ENCODE peak calls at places on chromosome 22, in eight cellular contexts. E is choroid plexus epithelial cell; L is HTR-8/SVneo; Q is brain microvascular endothelial cell; U is NCI-H1048; I is nephron progenitor cell; V is activated naive CD4-positive, alpha-beta T cell treated with anti-CD3 and anti-CD28 coated beads for 36 hours; W is stimulated activated CD8-positive, alpha-beta memory T cell treated with anti-CD3 and anti-CD28 coated beads, Interleukin-2, amount 100 ng/mL, for 48 hours. G is an unnamed sample.

GRCh38 chr22:36465232-36466021 is 16.0 kb downstream of the TXN2 start:
- DNase-seq in V (no peak), E (peak), L (peak), W (no peak), I (no peak), Q (peak), U (no peak), G (peak)

GRCh38 chr22:48140261-48140660 is 1377.8 kb downstream of the TBC1D22A start:
- DNase-seq in I (no peak), Q (no peak), L (no peak), V (no peak), E (no peak), W (no peak), U (no peak), G (no peak)

GRCh38 chr22:31160328-31160978 is 471 bp downstream of the RNF185 start:
- DNase-seq in W (no peak), Q (no peak), I (peak), V (peak), U (no peak), L (peak), E (peak), G (no peak)

GRCh38 chr22:46128606-46129005 is 21.7 kb upstream of the PPARA start:
- DNase-seq in V (no peak), I (no peak), U (no peak), Q (no peak), E (no peak), L (no peak), W (no peak), G (no peak)

GRCh38 chr22:17171313-17172171 is 12.5 kb upstream of the HDHD5 start:
- DNase-seq in W (peak), U (peak), I (peak), V (peak), Q (peak), E (peak), L (peak), G (peak)

GRCh38 chr22:44211256-44211945 is 30.7 kb downstream of the PARVG start:
- DNase-seq in V (no peak), W (no peak), L (no peak), Q (no peak), I (no peak), E (peak), U (no peak), G (peak)

GRCh38 chr22:46240073-46240472 is 10.0 kb downstream of the CDPF1 start:
- DNase-seq in I (no peak), W (no peak), V (no peak), E (no peak), U (no peak), L (no peak), Q (no peak), G (no peak)

GRCh38 chr22:19965771-19966709 is 24.4 kb upstream of the TXNRD2 start:
- DNase-seq in E (no peak), U (no peak), V (no peak), W (no peak), L (no peak), Q (no peak), I (peak), G (peak)

GRCh38 chr22:22342697-22343602 is 98.4 kb downstream of the VPREB1 start:
- DNase-seq in U (peak), E (peak), L (peak), Q (no peak), W (peak), V (peak), I (peak), G (peak)

GRCh38 chr22:41909290-41910049 is 5.4 kb downstream of the SHISA8 start:
- DNase-seq in W (no peak), V (no peak), E (no peak), Q (no peak), I (no peak), L (no peak), U (no peak), G (no peak)

GRCh38 chr22:40432625-40433024 is 62.2 kb downstream of the SGSM3 start:
- DNase-seq in L (no peak), W (no peak), I (no peak), E (no peak), U (no peak), Q (no peak), V (no peak), G (no peak)

GRCh38 chr22:46351131-46351735 is 15.7 kb downstream of the TRMU start:
- DNase-seq in V (no peak), Q (no peak), L (no peak), E (no peak), U (no peak), I (no peak), W (no peak), G (no peak)

GRCh38 chr22:36355362-36355761 is 32.4 kb downstream of the MYH9 start:
- DNase-seq in E (peak), Q (no peak), W (no peak), V (peak), U (no peak), L (no peak), I (no peak), G (no peak)

GRCh38 chr22:19497245-19497644 is 17.5 kb downstream of the CDC45 start:
- DNase-seq in V (no peak), L (peak), Q (peak), U (no peak), W (no peak), I (no peak), E (peak), G (no peak)

GRCh38 chr22:36183446-36183845 is 18.2 kb downstream of the APOL4 start:
- DNase-seq in Q (no peak), U (no peak), E (no peak), L (no peak), I (no peak), V (no peak), W (no peak), G (no peak)

GRCh38 chr22:31530816-31531180 is 34.5 kb downstream of the SFI1 start:
- DNase-seq in Q (no peak), V (no peak), U (no peak), W (no peak), E (peak), L (no peak), I (no peak), G (no peak)

GRCh38 chr22:20131593-20131855 is at the start of gene ZDHHC8:
- DNase-seq in E (no peak), Q (no peak), L (no peak), U (no peak), V (no peak), W (peak), I (no peak), G (peak)

GRCh38 chr22:16917144-16918003 is 90.6 kb downstream of the GAB4 start:
- DNase-seq in U (peak), W (peak), Q (peak), V (peak), I (peak), L (peak), E (peak), G (peak)

G was measured in trophoblast cell.